ENCODE peak calls at places on chromosomes 11 and 22, in nine cellular contexts. C, X, M, B, D, F, Z, J and W are unnamed samples.

GRCh38 chr11:62273284-62273683 is 3.3 kb downstream of the SCGB2A2 start:
- DNase-seq in C (no peak), X (no peak), M (no peak), B (no peak), D (no peak), F (no peak), Z (no peak), J (no peak), W (no peak)

GRCh38 chr11:77619576-77620198 is 17.9 kb downstream of the CLNS1A start:
- DNase-seq in C (peak; percentile 8), X (no peak), M (peak; percentile 49), B (peak; percentile 37), D (no peak), F (no peak), Z (peak; percentile 74), J (no peak), W (no peak)

GRCh38 chr22:45242778-45243191 is 2.1 kb upstream of the KIAA0930 start:
- DNase-seq in C (no peak), X (no peak), M (no peak), B (peak; percentile 40), D (peak; percentile 90), F (no peak), Z (no peak), J (no peak), W (no peak)

GRCh38 chr11:93000511-93001476 is 31.3 kb downstream of the MTNR1B start:
- DNase-seq in C (peak; percentile 56), X (peak; percentile 63), M (peak; percentile 73), B (peak; percentile 43), D (no peak), F (no peak), Z (no peak), J (peak; percentile 63), W (peak; percentile 40)

GRCh38 chr11:95792200-95792599 is 1.9 kb downstream of the CEP57 start:
- DNase-seq in C (no peak), X (no peak), M (no peak), B (no peak), D (no peak), F (no peak), Z (no peak), J (no peak), W (no peak)

GRCh38 chr22:46795140-46795539 is 32.7 kb downstream of the TBC1D22A start:
- DNase-seq in C (no peak), X (no peak), M (no peak), B (no peak), D (no peak), F (no peak), Z (no peak), J (no peak), W (no peak)

GRCh38 chr11:131637469-131638175 is 267.2 kb downstream of the NTM start:
- DNase-seq in C (peak; percentile 42), X (peak; percentile 19), M (peak; percentile 52), B (no peak), D (no peak), F (no peak), Z (no peak), J (no peak), W (no peak)

GRCh38 chr11:12117200-12117995 is 7.0 kb downstream of the MICAL2 start:
- DNase-seq in C (no peak), X (no peak), M (no peak), B (no peak), D (no peak), F (no peak), Z (peak; percentile 44), J (no peak), W (no peak)

GRCh38 chr22:18970180-18970947 is 34.3 kb upstream of the PRODH start:
- DNase-seq in C (no peak), X (no peak), M (no peak), B (peak; percentile 74), D (peak; percentile 37), F (no peak), Z (peak; percentile 62), J (no peak), W (no peak)
- H3K4me3 ChIP-seq in C (peak overlapping the region; percentile 16), X (no peak overlapping the region), M (peak overlapping the region; percentile 20), B (peak overlapping the region; percentile 64), D (peak overlapping the region; percentile 78), F (peak overlapping the region; percentile 53), Z (peak overlapping the region; percentile 69), J (peak overlapping the region; percentile 37), W (peak overlapping the region; percentile 27)

DNA sequence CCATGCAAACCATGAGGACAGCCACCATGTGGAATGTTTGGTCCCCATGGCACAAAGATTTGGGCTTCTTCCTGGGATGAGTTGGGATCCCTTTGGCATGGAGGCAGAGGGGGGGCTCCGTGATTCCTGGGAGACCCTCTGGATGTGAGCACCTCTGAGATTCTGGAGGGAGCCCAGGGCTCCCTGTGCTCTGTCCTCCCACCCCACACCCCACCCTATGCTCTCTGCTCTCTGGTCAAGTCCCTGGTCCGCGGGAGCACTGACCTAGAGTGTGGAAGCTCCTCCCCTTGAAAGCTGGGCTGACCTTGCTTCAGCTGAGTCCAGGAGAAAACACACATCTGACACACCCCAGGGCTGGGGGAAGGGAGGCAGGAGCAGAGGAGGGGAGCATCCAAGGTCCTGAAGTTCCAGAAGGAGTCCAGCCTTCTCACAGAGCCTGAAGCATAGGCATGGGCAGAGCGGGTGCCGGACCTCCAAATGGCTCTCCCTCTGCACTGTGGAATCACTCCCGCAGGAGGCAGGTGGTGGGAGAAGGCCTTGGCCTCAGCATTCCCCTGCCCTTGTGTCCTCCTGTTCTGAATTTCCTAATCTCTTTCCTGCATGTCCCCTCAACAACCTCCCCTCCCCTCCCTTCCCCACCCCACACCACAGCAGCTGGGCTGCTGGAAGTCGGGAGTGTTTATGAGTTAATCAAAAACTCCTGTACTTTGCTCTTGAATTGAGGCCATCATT is 25.7 kb upstream of the OAF start:
- DNase-seq in C (no peak), X (no peak), M (peak; percentile 46), B (no peak), D (peak; percentile 85), F (no peak), Z (peak; percentile 52), J (no peak), W (no peak)
- H3K4me3 ChIP-seq in C (no peak overlapping the region), X (no peak overlapping the region), M (no peak overlapping the region), B (no peak overlapping the region), D (no peak overlapping the region), F (no peak overlapping the region), Z (no peak overlapping the region), J (no peak overlapping the region), W (no peak overlapping the region)

DNA sequence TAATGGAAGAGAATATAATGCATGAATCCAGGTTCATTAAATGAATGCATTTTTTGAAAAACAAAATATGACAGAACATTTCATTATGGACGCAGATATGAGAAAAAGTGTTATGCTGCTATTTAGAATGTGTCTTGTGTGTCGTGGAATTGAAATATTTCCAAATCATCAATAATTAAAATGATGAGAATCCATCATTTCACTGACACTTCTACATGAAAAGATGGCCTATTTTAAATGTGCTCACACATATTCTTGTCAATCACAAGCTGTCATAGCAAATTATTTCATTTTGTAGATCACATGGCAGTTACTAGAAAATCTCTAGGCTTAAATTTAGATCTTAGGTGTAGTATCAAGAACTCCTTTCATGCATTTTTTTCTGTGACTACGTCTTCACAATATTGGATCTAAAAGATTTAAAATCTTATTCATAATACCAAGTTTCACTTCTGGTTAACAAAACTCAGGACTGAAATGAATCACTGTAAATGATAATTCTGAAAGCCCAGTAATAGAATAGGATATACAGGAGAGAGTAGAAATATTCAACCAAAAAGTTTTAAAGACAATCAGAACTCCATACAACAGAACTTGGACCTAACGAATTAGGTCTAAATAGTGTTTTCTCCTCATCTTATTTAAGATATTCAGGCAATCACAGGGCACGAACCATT is 67.9 kb downstream of the DCDC1 start:
- DNase-seq in C (no peak), X (no peak), M (no peak), B (no peak), D (no peak), F (no peak), Z (no peak), J (no peak), W (no peak)
- H3K4me3 ChIP-seq in C (no peak overlapping the region), X (no peak overlapping the region), M (no peak overlapping the region), B (no peak overlapping the region), D (no peak overlapping the region), F (no peak overlapping the region), Z (no peak overlapping the region), J (no peak overlapping the region), W (no peak overlapping the region)

DNA sequence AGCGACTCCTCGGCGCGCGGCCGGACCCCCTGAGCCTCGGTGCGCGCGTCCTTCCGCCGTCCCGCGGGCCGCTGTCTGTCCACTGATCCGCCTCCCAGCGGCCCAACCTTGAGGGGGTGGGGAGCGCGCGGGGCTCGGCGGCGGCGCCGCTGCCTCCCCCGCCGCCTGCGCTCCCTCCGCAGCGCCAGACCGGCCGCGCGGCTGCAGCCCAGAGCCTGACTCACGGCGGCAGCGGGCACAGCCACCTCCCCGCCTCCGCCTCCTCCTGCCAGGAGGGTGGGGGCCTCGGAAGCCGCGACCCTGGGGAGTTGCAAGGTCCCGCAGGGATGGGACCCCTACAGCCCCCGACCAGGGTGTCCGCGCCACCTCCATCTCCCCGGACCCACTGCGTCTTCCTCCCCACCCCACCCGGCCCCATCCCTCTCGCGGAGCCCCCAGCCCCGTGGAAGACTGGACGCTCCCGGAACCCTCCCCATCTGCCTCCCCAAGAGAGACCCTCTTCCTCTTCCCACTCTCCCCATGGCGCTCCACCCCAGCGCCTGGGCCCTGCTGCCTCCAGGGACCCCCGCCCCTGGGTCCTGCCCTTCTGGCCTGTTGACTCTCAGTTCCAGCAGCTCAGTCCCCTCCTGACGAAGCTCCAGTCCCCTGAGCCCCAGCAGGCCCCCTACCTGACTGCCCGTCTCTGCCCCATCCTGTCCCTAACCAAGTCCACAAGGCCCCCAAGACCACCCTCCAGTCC is 1.2 kb downstream of the IFITM10 start:
- DNase-seq in C (no peak), X (no peak), M (no peak), B (no peak), D (no peak), F (no peak), Z (peak; percentile 24), J (no peak), W (no peak)
- H3K4me3 ChIP-seq in C (peak overlapping the region; percentile 21), X (peak overlapping the region; percentile 32), M (peak overlapping the region; percentile 46), B (no peak overlapping the region), D (no peak overlapping the region), F (no peak overlapping the region), Z (peak overlapping the region; percentile 35), J (peak overlapping the region; percentile 70), W (peak overlapping the region; percentile 71)

DNA sequence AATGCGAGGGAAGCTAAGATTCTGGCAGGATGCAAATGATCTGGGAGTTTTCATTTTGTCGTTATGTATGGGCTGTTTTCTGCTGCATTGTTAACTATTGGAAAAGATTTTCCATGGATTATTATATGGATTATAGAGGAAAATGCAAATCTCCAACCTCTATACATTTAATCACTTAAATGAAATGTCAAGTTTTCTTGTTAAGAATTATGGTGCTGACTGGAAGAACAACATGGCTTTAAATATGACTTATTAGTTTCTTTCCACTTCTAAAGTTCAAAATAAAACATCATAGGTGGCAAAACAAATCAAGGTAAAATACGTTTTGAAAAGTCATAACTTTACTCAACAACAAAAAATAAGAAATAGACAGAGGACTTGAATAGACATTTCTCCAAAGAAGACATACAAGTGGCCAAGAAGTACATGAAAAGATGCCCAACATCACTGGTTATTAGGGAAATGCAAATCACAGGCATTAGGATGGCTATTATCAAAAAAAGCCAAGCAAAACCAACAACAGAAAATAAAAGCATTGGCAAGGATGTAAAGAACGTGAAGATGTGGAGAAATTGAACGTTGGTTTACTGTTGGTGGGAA is 56.2 kb upstream of the CLDN5 start:
- DNase-seq in C (no peak), X (no peak), M (no peak), B (no peak), D (no peak), F (no peak), Z (no peak), J (no peak), W (no peak)
- H3K4me3 ChIP-seq in C (no peak overlapping the region), X (no peak overlapping the region), M (no peak overlapping the region), B (no peak overlapping the region), D (no peak overlapping the region), F (no peak overlapping the region), Z (no peak overlapping the region), J (no peak overlapping the region), W (no peak overlapping the region)

GRCh38 chr11:65827774-65828156 is 6.0 kb upstream of the SNX32 start:
- DNase-seq in C (no peak), X (no peak), M (no peak), B (no peak), D (no peak), F (no peak), Z (no peak), J (no peak), W (no peak)
- H3K4me3 ChIP-seq in C (no peak overlapping the region), X (no peak overlapping the region), M (no peak overlapping the region), B (no peak overlapping the region), D (no peak overlapping the region), F (no peak overlapping the region), Z (no peak overlapping the region), J (no peak overlapping the region), W (no peak overlapping the region)